ENCODE peak calls at places on chromosome X, in four cellular contexts. V is Panc1, W is mucosa of descending colon, M is transverse colon. R is an unnamed sample.

GRCh38 chrX:77009691-77010090 is 437.5 kb upstream of the FGF16 start:
- DNase-seq in V (peak; percentile 5), W (no peak), M (no peak), R (no peak)

GRCh38 chrX:134810211-134810610 is 151.9 kb upstream of the PLAC1 start:
- DNase-seq in V (no peak), W (no peak), M (no peak), R (no peak)

GRCh38 chrX:367349-367748 is 19.4 kb downstream of the PPP2R3B start:
- DNase-seq in V (no peak), W (no peak), M (no peak), R (no peak)

GRCh38 chrX:63747331-63747730 is 37.7 kb downstream of the ARHGEF9 start:
- DNase-seq in V (no peak), W (no peak), M (no peak), R (no peak)

GRCh38 chrX:28997716-28998115 is 410.5 kb downstream of the IL1RAPL1 start:
- DNase-seq in V (no peak), W (no peak), M (no peak), R (no peak)

GRCh38 chrX:1673337-1673736 is 58.5 kb downstream of the ASMT start:
- DNase-seq in V (peak; percentile 25), W (peak; percentile 58), M (peak; percentile 28), R (no peak)

GRCh38 chrX:150959557-150959956 is 23.6 kb upstream of the HMGB3 start:
- DNase-seq in V (no peak), W (no peak), M (no peak), R (no peak)

GRCh38 chrX:20270557-20270880 is 3.8 kb upstream of the RPS6KA3 start:
- DNase-seq in V (no peak), W (no peak), M (no peak), R (no peak)

GRCh38 chrX:12139934-12140611 is 1.8 kb downstream of the FRMPD4 start:
- DNase-seq in V (no peak), W (no peak), M (no peak), R (no peak)

GRCh38 chrX:16957751-16958150 is 11.3 kb downstream of the REPS2 start:
- DNase-seq in V (no peak), W (no peak), M (no peak), R (no peak)

GRCh38 chrX:40156472-40157227 is 58.9 kb upstream of the BCOR start:
- DNase-seq in V (no peak), W (no peak), M (no peak), R (no peak)

GRCh38 chrX:152640039-152640818 is 2.5 kb downstream of the GABRQ start:
- DNase-seq in V (no peak), W (no peak), M (no peak), R (no peak)

GRCh38 chrX:20066968-20067708 is 49.6 kb downstream of the MAP7D2 start:
- DNase-seq in V (peak; percentile 30), W (peak; percentile 15), M (peak; percentile 22), R (peak; percentile 61)

GRCh38 chrX:85111347-85111746 is 107.7 kb downstream of the APOOL start:
- DNase-seq in V (no peak), W (peak; percentile 44), M (no peak), R (peak; percentile 8)

GRCh38 chrX:40855411-40855810 is 120.1 kb upstream of the MED14 start:
- DNase-seq in V (no peak), W (no peak), M (no peak), R (no peak)

DNA sequence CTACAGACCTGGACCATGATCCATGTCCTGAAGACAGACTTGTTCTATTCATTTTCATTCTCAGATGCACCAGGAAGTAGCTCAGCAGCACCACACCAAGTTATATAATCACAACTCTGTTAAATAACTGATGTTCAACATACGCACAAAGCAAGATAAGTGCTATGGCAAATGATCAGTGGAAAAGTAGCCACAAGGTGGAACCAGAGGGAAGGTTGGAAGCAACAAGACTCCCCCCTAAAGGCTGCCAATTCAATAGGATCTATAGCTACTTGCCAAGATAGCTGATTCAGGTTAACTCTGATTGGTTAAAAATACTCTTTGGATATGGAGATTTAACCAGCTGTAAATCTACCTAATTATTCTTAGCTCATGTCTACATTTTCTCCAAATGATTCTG is 23.7 kb upstream of the FAM47B start:
- DNase-seq in V (no peak), W (peak; percentile 1), M (no peak), R (no peak)
- TF ChIP-seq CTCF in V (peak; percentile 33), W (no peak), M (no peak), R (no peak)

DNA sequence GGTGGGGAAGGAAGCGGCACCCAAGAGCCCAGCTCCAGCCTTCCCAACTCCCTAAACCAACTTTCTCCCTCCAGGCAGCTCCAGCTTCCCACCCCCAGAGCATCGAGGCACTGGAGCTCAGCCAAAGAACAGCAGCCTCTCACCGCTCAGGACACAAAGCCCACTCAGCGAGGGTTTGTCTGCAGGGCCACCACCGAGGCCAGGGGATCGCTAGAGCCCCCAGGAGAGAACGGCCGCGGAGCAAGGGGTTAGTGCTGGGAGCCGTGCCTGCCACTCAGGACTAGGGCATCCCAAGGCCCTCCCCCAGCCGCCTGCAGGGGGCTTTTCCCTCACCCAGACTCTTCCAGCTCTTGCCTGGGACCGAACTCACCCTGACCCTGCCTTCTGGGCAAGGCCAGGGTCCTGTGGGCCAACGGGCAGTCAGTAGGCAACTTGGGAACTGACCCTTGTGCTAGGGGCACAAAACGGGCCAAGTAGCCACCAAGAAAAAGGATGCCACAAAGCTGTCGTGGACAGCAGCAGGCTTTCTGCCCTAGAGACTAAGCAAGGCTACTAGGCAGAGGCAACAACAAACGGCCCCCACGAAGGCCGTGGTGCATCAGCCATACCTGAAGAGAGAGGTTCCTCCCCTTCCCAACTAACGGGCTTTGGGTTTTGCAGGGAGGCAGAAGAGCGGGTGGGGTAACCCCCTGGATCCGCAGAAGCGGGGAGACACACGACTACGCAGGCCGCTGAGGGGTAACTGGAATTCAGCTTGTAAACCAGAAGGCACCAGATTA is 2.3 kb downstream of the HCFC1 start:
- DNase-seq in V (no peak), W (no peak), M (no peak), R (no peak)
- TF ChIP-seq CTCF in V (no peak), W (no peak), M (no peak), R (no peak)

GRCh38 chrX:57453901-57454300 is 137.9 kb upstream of the ZXDB start:
- DNase-seq in V (peak; percentile 4), W (no peak), M (no peak), R (peak; percentile 24)
- TF ChIP-seq CTCF in V (peak; percentile 64), W (no peak), M (peak; percentile 33), R (peak; percentile 20)

GRCh38 chrX:139120760-139121159 is 409.2 kb upstream of the FGF13 start:
- DNase-seq in V (peak; percentile 10), W (no peak), M (no peak), R (no peak)

GRCh38 chrX:139125916-139126315 is 404.6 kb upstream of the F9 start:
- DNase-seq in V (no peak), W (no peak), M (no peak), R (no peak)

GRCh38 chrX:139121616-139122286 is 408.8 kb upstream of the F9 start:
- DNase-seq in V (no peak), W (no peak), M (no peak), R (no peak)

GRCh38 chrX:139126493-139126892 is 404.0 kb upstream of the F9 start:
- DNase-seq in V (no peak), W (peak; percentile 60), M (peak; percentile 18), R (peak; percentile 6)
- TF ChIP-seq CTCF in V (peak; percentile 37), W (no peak), M (peak; percentile 31), R (peak; percentile 28)

DNA sequence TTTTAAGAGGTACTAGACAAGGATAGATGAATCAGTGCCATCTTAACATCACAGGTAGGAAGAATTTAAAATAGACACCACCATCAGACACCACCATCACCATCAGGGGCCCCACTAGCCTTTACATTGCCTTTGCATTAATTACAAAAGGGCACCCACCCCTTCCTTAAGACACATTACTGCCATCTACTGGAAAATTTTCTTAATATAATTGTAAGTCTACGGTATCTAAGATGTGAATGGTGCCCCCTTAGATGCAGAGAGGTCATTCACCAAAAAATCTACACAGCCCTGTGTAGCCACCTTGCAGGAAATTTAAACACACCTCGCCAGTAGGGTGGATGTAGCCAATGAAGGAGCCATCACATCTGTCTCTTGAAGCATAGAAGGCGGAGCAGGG is 184.1 kb downstream of the MID1IP1 start:
- DNase-seq in V (no peak), W (no peak), M (no peak), R (peak; percentile 40)
- TF ChIP-seq CTCF in V (no peak), W (no peak), M (no peak), R (no peak)

GRCh38 chrX:14920196-14920595 is 47.0 kb downstream of the MOSPD2 start:
- DNase-seq in V (no peak), W (no peak), M (no peak), R (no peak)
- TF ChIP-seq CTCF in V (no peak), W (no peak), M (no peak), R (no peak)

DNA sequence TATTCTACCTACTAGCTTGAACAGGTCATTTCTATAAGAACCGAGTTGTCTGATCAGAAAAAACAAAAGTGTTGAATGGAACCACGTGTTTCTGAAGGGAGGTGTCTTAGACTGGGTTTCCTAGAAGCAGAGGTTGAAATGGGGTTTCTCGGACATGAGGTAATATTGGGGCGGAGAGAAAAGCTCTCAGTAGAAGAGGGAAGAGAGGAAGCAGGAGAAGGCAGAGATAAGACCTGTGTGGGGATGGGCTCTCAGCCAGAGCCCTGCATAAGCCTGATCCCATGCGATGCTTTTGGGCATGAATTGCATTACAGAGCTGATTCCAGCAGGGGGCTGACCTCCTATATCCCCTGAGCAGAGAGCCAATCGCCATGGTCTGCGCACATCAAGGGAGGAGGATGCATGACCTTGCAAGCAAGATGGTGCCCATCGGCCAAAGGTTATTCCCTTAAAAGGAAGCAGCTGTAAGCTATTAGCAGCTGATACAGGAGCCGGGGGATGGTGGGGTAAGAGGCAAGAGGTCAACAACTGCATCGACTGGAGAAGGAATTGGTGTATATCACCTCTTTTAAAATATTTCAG is 7.7 kb downstream of the ANOS1 start:
- DNase-seq in V (no peak), W (no peak), M (no peak), R (no peak)
- TF ChIP-seq CTCF in V (no peak), W (no peak), M (no peak), R (no peak)

GRCh38 chrX:120664081-120664480 is 34.2 kb upstream of the C1GALT1C1 start:
- DNase-seq in V (peak; percentile 32), W (no peak), M (no peak), R (no peak)
- TF ChIP-seq CTCF in V (peak; percentile 31), W (no peak), M (peak; percentile 19), R (no peak)

GRCh38 chrX:120308959-120309872 is 2.0 kb downstream of the TMEM255A start:
- DNase-seq in V (no peak), W (peak; percentile 54), M (peak; percentile 61), R (peak; percentile 60)
- TF ChIP-seq CTCF in V (peak; percentile 80), W (no peak), M (peak; percentile 39), R (peak; percentile 64)

GRCh38 chrX:155215443-155216178 is 649 bp upstream of the VBP1 start:
- DNase-seq in V (peak; percentile 22), W (no peak), M (no peak), R (no peak)
- TF ChIP-seq CTCF in V (no peak), W (no peak), M (no peak), R (no peak)

R was measured in GM10248.